ENCODE peak calls at places on chromosome 21, in eight cellular contexts. D is upper lobe of left lung, Z is lower lobe of right lung, M is tibial nerve, R is A549, C is adipocyte, K is small intestine, I is thoracic aorta. T is an unnamed sample.

GRCh38 chr21:36297938-36298572 is 21.9 kb upstream of the MORC3 start:
- DNase-seq in M (peak; percentile 50), D (peak; percentile 83), K (peak; percentile 89), Z (peak; percentile 62), R (peak; percentile 29), I (no peak), C (peak; percentile 3), T (no peak)

GRCh38 chr21:41207401-41208388 is 39.7 kb downstream of the BACE2 start:
- DNase-seq in M (peak; percentile 62), Z (no peak), D (no peak), K (peak; percentile 80), C (peak; percentile 39), R (no peak), I (peak; percentile 50), T (peak; percentile 88)

GRCh38 chr21:32315511-32316362 is 17.1 kb downstream of the MRAP start:
- DNase-seq in M (no peak), Z (no peak), R (no peak), C (no peak), D (no peak), I (no peak), K (no peak), T (no peak)

GRCh38 chr21:33088384-33088783 is 18.4 kb downstream of the OLIG1 start:
- DNase-seq in C (no peak), I (no peak), D (no peak), M (no peak), Z (no peak), R (no peak), K (no peak), T (no peak)

GRCh38 chr21:33828577-33828976 is 87.0 kb downstream of the ATP5PO start:
- DNase-seq in R (no peak), M (no peak), C (no peak), D (no peak), I (no peak), K (no peak), Z (no peak), T (no peak)

GRCh38 chr21:18460979-18461378 is 57.4 kb upstream of the TMPRSS15 start:
- DNase-seq in K (no peak), Z (no peak), R (no peak), M (no peak), D (no peak), C (no peak), I (no peak), T (no peak)

GRCh38 chr21:26846036-26846931 is 1.1 kb upstream of the ADAMTS1 start:
- DNase-seq in I (peak; percentile 36), K (peak; percentile 9), C (peak; percentile 92), R (peak; percentile 31), D (peak; percentile 71), Z (peak; percentile 78), M (peak; percentile 71), T (peak; percentile 38)

GRCh38 chr21:43997766-43998742 is 14.1 kb upstream of the TRAPPC10 start:
- DNase-seq in R (no peak), M (no peak), I (no peak), K (no peak), D (no peak), Z (peak; percentile 30), C (no peak), T (no peak)

GRCh38 chr21:28068455-28069358 is 924.0 kb downstream of the LTN1 start:
- DNase-seq in M (no peak), Z (no peak), R (peak; percentile 5), K (no peak), C (no peak), D (no peak), I (no peak), T (no peak)

GRCh38 chr21:42298657-42299056 is 16.6 kb downstream of the TFF3 start:
- DNase-seq in Z (no peak), M (no peak), I (no peak), R (no peak), C (no peak), K (no peak), D (no peak), T (no peak)

GRCh38 chr21:42299324-42300044 is 15.7 kb downstream of the TFF3 start:
- DNase-seq in C (no peak), R (no peak), K (no peak), Z (peak; percentile 75), D (no peak), M (no peak), I (no peak), T (no peak)

GRCh38 chr21:42301371-42302291 is 13.6 kb downstream of the TFF3 start:
- DNase-seq in Z (no peak), R (no peak), K (no peak), C (no peak), M (no peak), I (no peak), D (no peak), T (no peak)

GRCh38 chr21:42300956-42301355 is 14.3 kb downstream of the TFF3 start:
- DNase-seq in R (no peak), I (no peak), D (no peak), K (no peak), Z (peak; percentile 29), M (no peak), C (no peak), T (no peak)

GRCh38 chr21:42300045-42300583 is 15.1 kb downstream of the TFF3 start:
- DNase-seq in D (no peak), I (no peak), Z (peak; percentile 51), K (no peak), M (no peak), R (no peak), C (no peak), T (no peak)
- H3K4me3 ChIP-seq in D (no peak overlapping the region), I (no peak overlapping the region), Z (no peak overlapping the region), K (no peak overlapping the region), M (no peak overlapping the region), R (no peak overlapping the region), C (no peak overlapping the region), T (no peak overlapping the region)

DNA sequence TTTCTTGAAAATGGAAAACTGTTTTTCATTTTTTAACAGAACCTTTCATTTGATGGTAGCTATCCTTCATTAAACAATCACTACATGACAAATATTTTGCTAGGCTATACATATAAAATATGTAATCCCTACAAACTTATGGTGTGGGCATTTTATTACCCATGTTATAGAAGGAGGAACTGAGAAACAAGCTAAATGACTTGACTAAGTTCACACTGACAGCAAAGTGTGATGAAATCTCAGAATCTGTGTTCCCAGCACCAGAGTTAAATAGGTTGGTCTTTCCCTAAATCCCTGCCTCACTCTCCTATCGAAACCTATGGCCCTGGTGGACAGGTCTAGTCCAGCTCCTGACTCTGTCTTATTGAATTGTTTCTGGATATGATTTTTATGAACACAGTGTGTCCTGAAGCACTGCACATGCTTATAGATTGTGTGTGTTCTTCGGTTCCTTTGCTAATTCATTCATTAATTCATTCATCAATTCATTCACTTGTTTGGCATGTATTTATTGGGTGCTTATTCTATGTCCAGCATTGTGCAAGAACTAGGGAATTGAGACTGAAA is 301.0 kb downstream of the GRIK1 start:
- DNase-seq in R (no peak), K (no peak), C (no peak), I (no peak), M (no peak), Z (no peak), D (no peak), T (no peak)
- H3K4me3 ChIP-seq in R (no peak overlapping the region), K (no peak overlapping the region), C (no peak overlapping the region), I (no peak overlapping the region), M (no peak overlapping the region), Z (no peak overlapping the region), D (no peak overlapping the region), T (no peak overlapping the region)

DNA sequence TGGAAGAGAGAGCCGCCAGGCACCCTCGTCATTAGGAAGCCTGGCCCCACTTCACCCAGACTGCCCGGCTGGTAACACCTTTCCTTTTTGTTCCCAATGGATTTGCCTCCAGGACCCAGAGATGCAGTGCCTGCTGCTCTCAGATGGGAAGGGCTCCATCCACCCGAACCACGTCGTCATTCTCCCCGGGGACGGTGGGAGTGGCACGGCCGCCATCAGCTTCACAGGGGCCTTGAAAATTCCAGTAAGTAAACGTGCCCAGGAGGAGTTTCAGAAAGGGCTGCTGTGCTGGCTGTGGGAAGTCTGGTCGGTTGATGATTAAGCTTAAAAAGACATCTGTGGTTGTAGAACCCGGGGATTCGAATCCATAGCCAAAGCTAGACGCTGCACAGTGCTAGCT is 45.2 kb downstream of the SLC37A1 start:
- DNase-seq in D (peak; percentile 13), I (no peak), Z (no peak), C (no peak), M (no peak), R (no peak), K (no peak), T (no peak)
- H3K4me3 ChIP-seq in D (no peak overlapping the region), I (no peak overlapping the region), Z (no peak overlapping the region), C (no peak overlapping the region), M (no peak overlapping the region), R (no peak overlapping the region), K (no peak overlapping the region), T (no peak overlapping the region)

GRCh38 chr21:38622827-38623209 is 124.5 kb upstream of the ERG start:
- DNase-seq in I (no peak), K (no peak), R (no peak), C (no peak), Z (no peak), M (no peak), D (no peak), T (no peak)
- H3K4me3 ChIP-seq in I (no peak overlapping the region), K (no peak overlapping the region), R (no peak overlapping the region), C (no peak overlapping the region), Z (no peak overlapping the region), M (no peak overlapping the region), D (no peak overlapping the region), T (no peak overlapping the region)

GRCh38 chr21:37993071-37993470 is 76.8 kb upstream of the KCNJ6 start:
- DNase-seq in I (no peak), M (no peak), D (no peak), K (no peak), R (no peak), C (no peak), Z (no peak), T (no peak)

GRCh38 chr21:37994211-37994610 is 78.0 kb upstream of the KCNJ6 start:
- DNase-seq in D (peak; percentile 22), K (no peak), Z (no peak), R (no peak), I (no peak), C (no peak), M (no peak), T (no peak)
- H3K4me3 ChIP-seq in D (no peak overlapping the region), K (no peak overlapping the region), Z (no peak overlapping the region), R (no peak overlapping the region), I (no peak overlapping the region), C (no peak overlapping the region), M (no peak overlapping the region), T (no peak overlapping the region)

DNA sequence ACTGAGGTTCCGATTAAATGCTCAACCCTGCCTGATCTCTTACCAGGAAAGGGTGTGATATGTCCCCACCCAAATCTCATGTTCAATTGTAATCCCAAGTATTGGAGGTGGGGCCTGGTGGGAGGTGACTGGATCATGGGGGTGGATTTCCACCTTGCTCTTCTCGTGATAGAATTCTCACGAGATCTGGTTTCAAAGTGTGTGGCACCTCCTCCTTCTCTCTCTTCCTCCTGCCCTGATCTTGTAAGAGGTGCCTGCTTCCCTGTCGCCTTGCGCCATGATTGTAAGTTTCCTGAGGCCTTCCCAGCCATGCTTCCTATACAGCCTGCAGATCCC is 34.9 kb downstream of the RSPH1 start:
- DNase-seq in C (no peak), D (no peak), I (no peak), Z (no peak), K (peak; percentile 70), R (no peak), M (no peak), T (no peak)
- H3K4me3 ChIP-seq in C (no peak overlapping the region), D (no peak overlapping the region), I (no peak overlapping the region), Z (no peak overlapping the region), K (no peak overlapping the region), R (no peak overlapping the region), M (no peak overlapping the region), T (no peak overlapping the region)